ENCODE peak calls at places on chromosomes 3 and 15, in ten cellular contexts. T, Z, J, H, F, Q, R, K, W and S are unnamed samples.

GRCh38 chr3:4505688-4506558 is 12.8 kb downstream of the ITPR1 start:
- DNase-seq in T (no peak), Z (no peak), J (no peak), H (no peak), F (no peak), Q (no peak), R (no peak), K (no peak), W (no peak), S (no peak)

GRCh38 chr15:27668471-27669220 is 430.5 kb downstream of the OCA2 start:
- DNase-seq in T (no peak), Z (no peak), J (no peak), H (no peak), F (no peak), Q (no peak), R (no peak), K (no peak), W (no peak), S (no peak)

GRCh38 chr3:129003578-129004112 is 2.5 kb downstream of the EFCC1 start:
- DNase-seq in T (no peak), Z (peak; percentile 64), J (no peak), H (peak; percentile 63), F (peak; percentile 13), Q (peak; percentile 83), R (no peak), K (peak; percentile 58), W (no peak), S (no peak)

GRCh38 chr3:46184469-46184868 is 23.6 kb downstream of the CCR1 start:
- DNase-seq in T (no peak), Z (no peak), J (no peak), H (no peak), F (no peak), Q (peak; percentile 94), R (no peak), K (no peak), W (peak; percentile 64), S (no peak)

GRCh38 chr3:53195602-53196574 is 34.9 kb downstream of the PRKCD start:
- DNase-seq in T (no peak), Z (peak; percentile 74), J (peak; percentile 46), H (peak; percentile 67), F (peak; percentile 80), Q (peak; percentile 35), R (peak; percentile 45), K (peak; percentile 61), W (peak; percentile 19), S (no peak)

GRCh38 chr3:71998995-71999673 is 214.2 kb upstream of the PROK2 start:
- DNase-seq in T (peak; percentile 26), Z (no peak), J (no peak), H (peak; percentile 38), F (no peak), Q (peak; percentile 21), R (no peak), K (no peak), W (peak; percentile 89), S (peak; percentile 14)

GRCh38 chr15:47652213-47652852 is 65.0 kb upstream of the SEMA6D start:
- DNase-seq in T (no peak), Z (peak; percentile 62), J (no peak), H (no peak), F (no peak), Q (no peak), R (no peak), K (no peak), W (no peak), S (no peak)

GRCh38 chr3:189897406-189897805 is 223.3 kb downstream of the P3H2 start:
- DNase-seq in T (no peak), Z (no peak), J (peak; percentile 31), H (no peak), F (no peak), Q (peak; percentile 28), R (no peak), K (no peak), W (no peak), S (no peak)

GRCh38 chr3:52472239-52472783 is 16.9 kb downstream of the NISCH start:
- DNase-seq in T (no peak), Z (no peak), J (no peak), H (no peak), F (no peak), Q (no peak), R (no peak), K (no peak), W (no peak), S (no peak)

DNA sequence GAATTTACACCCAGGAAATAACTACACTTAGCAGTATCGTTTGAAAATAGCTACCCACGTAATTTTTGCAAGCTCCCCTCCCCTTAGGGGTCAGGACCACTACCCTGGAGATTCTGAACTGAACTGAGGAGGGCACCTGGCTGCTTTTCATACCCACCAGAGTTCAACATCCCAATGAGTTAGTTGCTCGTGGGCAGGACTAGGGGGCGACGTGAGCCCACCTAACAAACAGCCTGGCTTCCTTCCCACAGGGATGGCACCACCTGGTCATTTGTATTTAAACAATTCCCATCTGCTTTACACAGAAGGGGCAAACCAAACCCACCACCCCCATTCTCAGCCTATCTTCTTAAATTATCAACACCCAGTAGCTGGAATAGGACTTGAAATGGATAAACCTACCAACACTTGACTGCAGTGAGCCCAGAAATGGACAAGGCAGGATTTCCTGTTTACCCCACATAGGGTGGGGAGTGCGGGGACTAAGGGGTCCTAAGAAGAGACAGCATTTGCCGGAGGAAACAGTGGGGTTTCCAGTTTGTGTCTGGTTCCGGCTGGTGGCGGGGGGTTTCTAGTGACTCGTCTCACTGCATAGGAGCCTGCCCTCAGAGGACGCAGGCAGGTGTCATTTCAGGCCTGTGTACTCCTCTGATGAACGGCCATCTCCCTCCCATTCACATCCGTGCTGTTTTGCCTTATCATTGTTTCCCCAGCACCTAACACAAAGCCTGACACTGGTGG is 11.6 kb upstream of the VGLL4 start:
- DNase-seq in T (no peak), Z (peak; percentile 39), J (peak; percentile 19), H (peak; percentile 68), F (peak; percentile 28), Q (no peak), R (no peak), K (no peak), W (no peak), S (no peak)
- TF ChIP-seq CTCF in T (peak; percentile 39), Z (peak; percentile 51), J (peak; percentile 24), H (peak; percentile 33), F (peak; percentile 38), Q (no peak), R (no peak), K (peak; percentile 47), W (peak; percentile 41), S (peak; percentile 36)

DNA sequence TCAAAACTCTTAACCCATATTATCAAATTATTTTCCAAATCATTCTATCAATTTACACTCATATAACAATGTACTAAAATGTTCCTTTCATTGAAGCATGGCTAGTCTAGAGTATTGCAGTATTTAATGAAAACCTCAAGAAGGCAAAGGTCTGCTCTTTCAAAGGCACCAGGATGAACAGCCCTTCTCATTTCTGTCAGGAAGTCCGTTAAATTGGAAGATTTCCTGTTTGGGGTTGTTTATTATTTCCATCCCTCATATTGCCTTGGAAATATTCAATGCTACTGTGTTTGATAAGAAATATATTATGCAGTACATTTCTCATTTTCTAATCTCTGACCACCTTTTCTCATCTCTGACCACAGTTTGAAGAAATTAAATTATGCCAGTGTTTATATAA is 25.1 kb downstream of the ACKR4 start:
- DNase-seq in T (no peak), Z (no peak), J (no peak), H (no peak), F (no peak), Q (no peak), R (no peak), K (no peak), W (no peak), S (no peak)
- TF ChIP-seq CTCF in T (no peak), Z (no peak), J (no peak), H (no peak), F (no peak), Q (no peak), R (no peak), K (no peak), W (no peak), S (no peak)

DNA sequence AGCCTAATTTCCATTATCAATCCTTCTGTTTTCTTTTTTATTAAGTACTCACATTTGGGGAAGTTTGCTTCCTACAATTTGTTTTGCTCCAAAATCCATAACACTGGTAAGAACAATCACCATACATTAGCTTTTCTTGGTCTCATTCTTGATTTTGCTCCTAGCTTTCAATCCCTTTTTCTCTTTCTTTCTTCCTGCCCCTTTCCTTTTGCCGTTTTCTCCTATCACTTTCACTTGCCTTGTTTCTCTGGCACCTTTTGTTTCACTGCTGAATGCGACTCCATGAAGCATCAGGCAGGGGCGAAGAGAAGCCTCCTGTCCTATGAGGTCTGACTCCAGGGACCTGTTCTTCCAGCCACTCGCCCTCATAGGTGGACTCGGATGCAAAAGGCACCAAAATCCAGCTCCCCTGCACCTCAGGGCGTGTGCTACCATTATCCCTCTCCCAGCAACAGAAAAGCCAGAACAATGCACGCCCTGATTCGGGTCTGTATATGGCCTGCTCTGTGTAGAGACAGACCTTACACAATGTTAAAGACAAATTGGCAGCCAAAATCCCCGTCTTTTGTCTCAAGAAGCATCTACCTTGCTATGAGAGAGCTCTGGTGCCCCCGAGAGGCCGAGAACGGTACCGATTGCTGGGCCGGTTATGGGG is 462.0 kb upstream of the PPP2R3A start:
- DNase-seq in T (peak; percentile 23), Z (peak; percentile 74), J (peak; percentile 36), H (peak; percentile 53), F (peak; percentile 66), Q (peak; percentile 56), R (peak; percentile 19), K (peak; percentile 73), W (peak; percentile 51), S (peak; percentile 50)
- TF ChIP-seq CTCF in T (peak; percentile 77), Z (peak; percentile 56), J (peak; percentile 42), H (peak; percentile 38), F (peak; percentile 71), Q (peak; percentile 64), R (peak; percentile 41), K (peak; percentile 84), W (peak; percentile 60), S (peak; percentile 90)

DNA sequence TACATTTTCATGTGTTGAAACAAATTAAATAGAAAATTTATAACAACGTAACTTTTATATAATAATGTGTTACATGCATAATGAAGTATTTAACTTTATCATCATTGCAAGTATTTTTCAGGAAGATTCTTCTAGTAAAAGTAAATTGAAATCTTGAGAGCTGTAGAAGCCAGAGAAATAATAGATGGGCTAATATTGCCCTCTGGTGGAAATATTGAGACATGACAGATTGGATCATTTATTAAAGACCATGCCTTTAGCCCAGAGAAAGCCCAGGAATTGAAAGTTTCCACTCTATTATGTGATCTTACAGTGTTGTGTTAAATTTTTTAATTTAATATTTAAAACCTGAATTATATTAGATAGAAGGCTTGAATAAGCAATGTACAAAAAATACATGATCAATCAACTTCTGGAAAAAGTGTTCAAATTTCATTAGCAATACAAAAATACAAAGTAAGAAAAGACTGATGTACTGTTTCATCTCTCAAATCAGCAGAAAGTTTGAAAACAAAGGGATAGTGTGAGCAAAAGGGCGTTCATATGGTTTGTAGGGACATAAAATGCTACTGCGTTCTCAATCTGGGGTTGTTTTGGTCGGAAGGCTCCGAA is 52.7 kb upstream of the SPTSSB start:
- DNase-seq in T (no peak), Z (peak; percentile 42), J (peak; percentile 31), H (no peak), F (peak; percentile 26), Q (peak; percentile 53), R (no peak), K (no peak), W (peak; percentile 42), S (no peak)
- TF ChIP-seq CTCF in T (peak; percentile 58), Z (peak; percentile 45), J (peak; percentile 81), H (peak; percentile 83), F (peak; percentile 36), Q (peak; percentile 52), R (peak; percentile 86), K (peak; percentile 84), W (peak; percentile 81), S (peak; percentile 40)